ENCODE peak calls at places on chromosomes 1 and 21, in eight cellular contexts. D, G, V, T, O, P, W and L are unnamed samples.

GRCh38 chr1:7252411-7253117 is 467.3 kb downstream of the CAMTA1 start:
- DNase-seq in D (no peak), G (peak), V (no peak), T (no peak), O (no peak), P (no peak), W (no peak), L (no peak)

GRCh38 chr1:8255712-8256111 is 62.2 kb upstream of the SLC45A1 start:
- DNase-seq in D (no peak), G (no peak), V (no peak), T (no peak), O (no peak), P (no peak), W (no peak), L (no peak)

GRCh38 chr1:944341-945325 is 14.4 kb downstream of the NOC2L start:
- DNase-seq in D (no peak), G (no peak), V (no peak), T (no peak), O (no peak), P (peak), W (peak), L (no peak)

GRCh38 chr1:156082111-156083091 is at the start of gene MEX3A:
- DNase-seq in D (peak), G (peak), V (no peak), T (peak), O (peak), P (peak), W (peak), L (no peak)

GRCh38 chr1:239814306-239814881 is 277.3 kb upstream of the FMN2 start:
- DNase-seq in D (no peak), G (no peak), V (no peak), T (no peak), O (peak), P (no peak), W (peak), L (peak)

GRCh38 chr21:32413697-32414578 is 1.4 kb downstream of the EVA1C start:
- DNase-seq in D (peak), G (peak), V (no peak), T (no peak), O (no peak), P (peak), W (no peak), L (no peak)

GRCh38 chr1:194024659-194025058 is 838.2 kb upstream of the B3GALT2 start:
- DNase-seq in D (no peak), G (no peak), V (no peak), T (no peak), O (peak), P (peak), W (no peak), L (no peak)

GRCh38 chr1:246450485-246451251 is 56.4 kb downstream of the SMYD3 start:
- DNase-seq in D (no peak), G (no peak), V (no peak), T (peak), O (peak), P (peak), W (peak), L (no peak)

GRCh38 chr1:37919277-37919676 is 27.6 kb downstream of the INPP5B start:
- DNase-seq in D (no peak), G (no peak), V (no peak), T (no peak), O (no peak), P (peak), W (peak), L (no peak)

GRCh38 chr1:9836632-9836960 is 12.8 kb upstream of the CLSTN1 start:
- DNase-seq in D (peak), G (no peak), V (no peak), T (no peak), O (no peak), P (no peak), W (no peak), L (no peak)

GRCh38 chr21:45074818-45075605 is 632 bp downstream of the ADARB1 start:
- DNase-seq in D (peak), G (no peak), V (no peak), T (no peak), O (no peak), P (peak), W (peak), L (no peak)

GRCh38 chr1:68112835-68113243 is 62.4 kb upstream of the DIRAS3 start:
- DNase-seq in D (no peak), G (no peak), V (no peak), T (peak), O (peak), P (peak), W (peak), L (no peak)

GRCh38 chr1:226602186-226603029 is 53.8 kb downstream of the STUM start:
- DNase-seq in D (no peak), G (peak), V (no peak), T (no peak), O (no peak), P (no peak), W (no peak), L (no peak)

GRCh38 chr1:14980801-14981200 is 172.7 kb upstream of the TMEM51 start:
- DNase-seq in D (no peak), G (no peak), V (no peak), T (no peak), O (peak), P (no peak), W (no peak), L (no peak)

GRCh38 chr1:156816561-156817328 is at the start of gene SH2D2A:
- DNase-seq in D (peak), G (peak), V (no peak), T (no peak), O (peak), P (no peak), W (no peak), L (no peak)

GRCh38 chr1:58883037-58883887 is 99.4 kb upstream of the JUN start:
- DNase-seq in D (peak), G (peak), V (peak), T (peak), O (peak), P (no peak), W (peak), L (peak)

GRCh38 chr1:177975588-177976495 is 6.0 kb upstream of the SEC16B start:
- DNase-seq in D (no peak), G (no peak), V (no peak), T (no peak), O (peak), P (peak), W (peak), L (no peak)

GRCh38 chr1:37945743-37946702 is 830 bp downstream of the INPP5B start:
- DNase-seq in D (peak), G (peak), V (peak), T (no peak), O (peak), P (peak), W (peak), L (no peak)

GRCh38 chr1:227778401-227778947 is 37.0 kb upstream of the PRSS38 start:
- DNase-seq in D (peak), G (no peak), V (no peak), T (no peak), O (peak), P (peak), W (no peak), L (no peak)

GRCh38 chr1:169100208-169100882 is 6.1 kb upstream of the ATP1B1 start:
- DNase-seq in D (no peak), G (no peak), V (no peak), T (no peak), O (no peak), P (no peak), W (no peak), L (no peak)

GRCh38 chr1:36842448-36842847 is 191.9 kb downstream of the GRIK3 start:
- DNase-seq in D (no peak), G (no peak), V (no peak), T (no peak), O (no peak), P (no peak), W (no peak), L (no peak)

GRCh38 chr1:47536646-47537118 is 98.8 kb downstream of the FOXD2 start:
- DNase-seq in D (no peak), G (peak), V (no peak), T (no peak), O (no peak), P (no peak), W (no peak), L (no peak)

GRCh38 chr1:64983110-64983509 is 16.8 kb upstream of the JAK1 start:
- DNase-seq in D (no peak), G (no peak), V (no peak), T (no peak), O (peak), P (no peak), W (peak), L (no peak)

GRCh38 chr21:28426545-28426944 is 566.1 kb downstream of the LTN1 start:
- DNase-seq in D (no peak), G (no peak), V (no peak), T (no peak), O (no peak), P (no peak), W (no peak), L (no peak)

GRCh38 chr1:41954533-41954944 is 35.8 kb upstream of the HIVEP3 start:
- DNase-seq in D (no peak), G (no peak), V (no peak), T (no peak), O (peak), P (no peak), W (no peak), L (no peak)

GRCh38 chr1:85137660-85138059 is 63.2 kb downstream of the SYDE2 start:
- DNase-seq in D (peak), G (peak), V (no peak), T (peak), O (no peak), P (peak), W (peak), L (no peak)

GRCh38 chr1:11527541-11528452 is 48.8 kb downstream of the DISP3 start:
- DNase-seq in D (peak), G (no peak), V (no peak), T (no peak), O (no peak), P (no peak), W (no peak), L (no peak)

GRCh38 chr1:34162852-34163766 is 1.9 kb downstream of the CSMD2 start:
- DNase-seq in D (peak), G (peak), V (peak), T (peak), O (peak), P (peak), W (peak), L (no peak)